ENCODE peak calls at places on chromosomes 4 and X, in four cellular contexts. Y is MM.1S, S is endothelial cell of umbilical vein, F is GM23248. H is an unnamed sample.

GRCh38 chr4:86974481-86975050 is 39.8 kb downstream of the AFF1 start:
- DNase-seq in Y (no peak), S (peak; percentile 64), F (peak; percentile 18), H (peak; percentile 62)

GRCh38 chrX:123184199-123184857 is at the start of gene GRIA3:
- DNase-seq in Y (no peak), S (no peak), F (peak; percentile 62), H (peak; percentile 72)

GRCh38 chrX:46803140-46803539 is 33.7 kb upstream of the RP2 start:
- DNase-seq in Y (no peak), S (no peak), F (peak; percentile 17), H (no peak)

GRCh38 chr4:114393295-114394038 is 205.1 kb upstream of the UGT8 start:
- DNase-seq in Y (no peak), S (no peak), F (no peak), H (no peak)

GRCh38 chrX:31293409-31293808 is 221.6 kb upstream of the FTHL17 start:
- DNase-seq in Y (no peak), S (peak; percentile 13), F (no peak), H (no peak)

GRCh38 chr4:100591156-100591876 is 73.5 kb upstream of the EMCN start:
- DNase-seq in Y (no peak), S (peak; percentile 47), F (no peak), H (no peak)

GRCh38 chr4:57876934-57877554 is 766.9 kb upstream of the IGFBP7 start:
- DNase-seq in Y (no peak), S (no peak), F (no peak), H (no peak)

GRCh38 chrX:43595931-43596330 is 60.2 kb upstream of the MAOA start:
- DNase-seq in Y (no peak), S (no peak), F (no peak), H (peak; percentile 40)

GRCh38 chr4:114598191-114599121 is at the start of gene UGT8:
- DNase-seq in Y (no peak), S (peak; percentile 11), F (peak; percentile 44), H (peak; percentile 45)

GRCh38 chrX:115650916-115651315 is 89.9 kb downstream of the PLS3 start:
- DNase-seq in Y (peak; percentile 60), S (peak; percentile 31), F (peak; percentile 60), H (peak; percentile 80)

GRCh38 chr4:76430519-76431388 is 4.3 kb upstream of the SHROOM3 start:
- DNase-seq in Y (peak; percentile 79), S (peak; percentile 61), F (peak; percentile 63), H (peak; percentile 80)

GRCh38 chr4:23827971-23828680 is 61.7 kb downstream of the PPARGC1A start:
- DNase-seq in Y (no peak), S (no peak), F (no peak), H (no peak)

GRCh38 chr4:125728568-125728967 is 413.8 kb downstream of the FAT4 start:
- DNase-seq in Y (no peak), S (peak; percentile 78), F (peak; percentile 94), H (peak; percentile 86)

GRCh38 chrX:154712781-154713391 is 38.0 kb downstream of the GAB3 start:
- DNase-seq in Y (peak; percentile 65), S (peak; percentile 38), F (peak; percentile 80), H (peak; percentile 56)

GRCh38 chr4:77264826-77265225 is 107.8 kb downstream of the CCNG2 start:
- DNase-seq in Y (no peak), S (no peak), F (peak; percentile 4), H (no peak)

GRCh38 chrX:4179031-4179430 is 465.6 kb upstream of the PRKX start:
- DNase-seq in Y (no peak), S (no peak), F (no peak), H (no peak)

GRCh38 chr4:105088110-105088879 is 58.4 kb upstream of the TET2 start:
- DNase-seq in Y (no peak), S (peak; percentile 74), F (peak; percentile 92), H (peak; percentile 96)

GRCh38 chr4:113311047-113311446 is 261.6 kb downstream of the ANK2 start:
- DNase-seq in Y (no peak), S (no peak), F (no peak), H (no peak)

GRCh38 chr4:13920111-13920875 is 292.8 kb upstream of the BOD1L1 start:
- DNase-seq in Y (no peak), S (no peak), F (peak; percentile 72), H (no peak)

GRCh38 chr4:107006218-107006617 is 29.9 kb downstream of the DKK2 start:
- DNase-seq in Y (peak; percentile 21), S (no peak), F (no peak), H (no peak)

GRCh38 chr4:24912252-24913098 is at the start of gene CCDC149:
- DNase-seq in Y (peak; percentile 62), S (peak; percentile 43), F (peak; percentile 89), H (peak; percentile 87)

GRCh38 chr4:44760142-44760898 is 34.0 kb upstream of the GNPDA2 start:
- DNase-seq in Y (peak; percentile 59), S (peak; percentile 26), F (peak; percentile 62), H (peak; percentile 72)

GRCh38 chr4:4603592-4603991 is 61.7 kb upstream of the STX18 start:
- DNase-seq in Y (no peak), S (no peak), F (no peak), H (no peak)

GRCh38 chrX:2434764-2435163 is 66.0 kb downstream of the DHRSX start:
- DNase-seq in Y (no peak), S (no peak), F (no peak), H (no peak)

GRCh38 chr4:1801286-1801958 is 8.3 kb downstream of the FGFR3 start:
- DNase-seq in Y (no peak), S (no peak), F (no peak), H (no peak)

GRCh38 chr4:171846232-171846631 is 33.0 kb downstream of the GALNTL6 start:
- DNase-seq in Y (peak; percentile 60), S (peak; percentile 55), F (peak; percentile 35), H (peak; percentile 77)

GRCh38 chr4:56762484-56763250 is 58.8 kb downstream of the SPINK2 start:
- DNase-seq in Y (peak; percentile 23), S (no peak), F (no peak), H (no peak)

GRCh38 chrX:586351-586750 is 44.2 kb upstream of the SHOX start:
- DNase-seq in Y (no peak), S (no peak), F (no peak), H (no peak)

GRCh38 chr4:147790412-147790811 is 58.5 kb downstream of the ARHGAP10 start:
- DNase-seq in Y (no peak), S (no peak), F (no peak), H (no peak)

GRCh38 chr4:41877020-41877796 is 58.0 kb upstream of the TMEM33 start:
- DNase-seq in Y (no peak), S (no peak), F (no peak), H (no peak)

GRCh38 chr4:48342559-48342878 is 1.2 kb downstream of the SLAIN2 start:
- DNase-seq in Y (peak; percentile 22), S (peak; percentile 10), F (peak; percentile 35), H (peak; percentile 44)

GRCh38 chr4:184857446-184858121 is 31.8 kb upstream of the ACSL1 start:
- DNase-seq in Y (no peak), S (no peak), F (no peak), H (no peak)

GRCh38 chr4:3483471-3483921 is 20.4 kb downstream of the DOK7 start:
- DNase-seq in Y (no peak), S (no peak), F (peak; percentile 89), H (peak; percentile 51)

GRCh38 chrX:9182041-9182440 is 148.1 kb upstream of the FAM9B start:
- DNase-seq in Y (no peak), S (no peak), F (peak; percentile 46), H (no peak)

GRCh38 chr4:76194325-76194724 is 19.3 kb downstream of the SCARB2 start:
- DNase-seq in Y (no peak), S (peak; percentile 33), F (peak; percentile 96), H (peak; percentile 95)

GRCh38 chrX:50971390-50971789 is 60.9 kb downstream of the BMP15 start:
- DNase-seq in Y (no peak), S (no peak), F (peak; percentile 77), H (peak; percentile 18)
- H3K9ac ChIP-seq in Y (no peak overlapping the region), S (no peak overlapping the region), F (no peak overlapping the region), H (no peak overlapping the region)

DNA sequence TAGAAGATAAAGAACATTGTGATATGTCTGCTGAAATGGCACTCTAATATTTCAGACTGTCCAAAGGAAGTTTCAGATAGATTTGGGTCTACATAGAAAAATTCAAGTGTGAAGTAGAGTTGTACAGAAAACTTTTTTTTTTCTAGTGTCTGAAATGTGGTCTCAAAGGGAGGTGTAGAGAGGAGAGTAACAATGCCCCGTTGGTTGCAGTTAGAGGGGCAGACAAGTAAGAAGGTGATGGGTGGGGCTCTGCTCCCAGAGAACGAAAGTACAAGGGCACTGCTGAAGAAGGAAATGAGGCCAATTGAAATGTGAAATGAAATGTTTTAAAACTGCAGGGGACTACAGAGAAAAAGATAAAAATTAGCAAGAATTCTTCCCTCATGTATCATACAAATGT is 177.8 kb downstream of the BANK1 start:
- DNase-seq in Y (no peak), S (no peak), F (no peak), H (no peak)
- H3K4me3 ChIP-seq in Y (no peak overlapping the region), S (no peak overlapping the region), F (no peak overlapping the region), H (no peak overlapping the region)

GRCh38 chr4:145307763-145308430 is 127.5 kb upstream of the OTUD4 start:
- DNase-seq in Y (no peak), S (no peak), F (peak; percentile 26), H (peak; percentile 44)
- H3K4me1 ChIP-seq in Y (no peaks in the 10 kb centered on the region), S (no peaks in the 10 kb centered on the region), F (no peaks in the 10 kb centered on the region), H (peaks cover 8% of the 10 kb centered on the region)

DNA sequence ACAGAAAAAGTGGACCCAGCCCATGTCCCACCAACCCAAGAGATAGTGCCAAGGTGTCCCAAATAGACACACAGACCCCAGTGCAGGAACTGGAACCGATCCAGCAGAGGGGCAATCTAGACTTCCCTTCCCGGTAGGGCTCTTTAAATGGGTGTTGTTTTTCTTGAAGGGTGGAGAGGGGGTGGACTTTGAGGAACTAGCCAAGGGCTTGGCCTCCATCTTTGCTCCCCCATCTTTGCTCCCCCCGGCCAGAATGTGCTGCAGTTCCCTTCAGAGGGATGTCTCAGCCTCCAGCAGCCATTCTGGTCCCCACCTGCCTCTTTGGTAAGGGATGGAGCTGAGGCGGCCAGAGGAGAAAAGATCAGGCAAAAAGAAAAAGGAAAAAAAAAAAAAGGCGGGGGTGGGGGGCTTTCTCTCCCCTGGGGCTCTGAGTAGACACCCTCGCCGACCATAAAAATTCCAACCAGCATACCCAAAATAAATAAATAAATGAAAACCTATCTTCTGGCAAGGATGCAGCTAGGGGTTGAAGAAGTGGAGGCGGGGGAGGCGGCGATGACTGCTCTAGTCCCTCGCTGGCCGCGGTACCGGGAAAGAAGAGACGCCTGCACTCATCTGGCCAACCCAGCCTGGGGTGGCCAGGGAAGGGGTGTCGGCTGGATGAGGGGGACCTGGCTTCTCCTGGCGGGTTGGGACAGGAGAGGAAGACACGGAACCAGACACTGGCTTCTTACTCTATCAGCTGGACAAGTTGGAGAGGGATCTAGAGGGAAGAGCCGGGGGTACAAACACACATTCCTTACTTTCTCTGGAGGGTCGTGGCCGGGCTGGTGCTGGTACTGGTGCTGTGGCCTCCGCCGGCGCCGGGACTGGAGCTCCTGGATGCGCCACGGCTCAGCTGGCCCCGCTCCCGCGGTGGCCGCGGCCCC is 38.5 kb upstream of the IQSEC2 start:
- DNase-seq in Y (no peak), S (no peak), F (peak; percentile 58), H (peak; percentile 28)
- H3K9ac ChIP-seq in Y (no peak overlapping the region), S (no peak overlapping the region), F (peak overlapping the region; percentile 56), H (peak overlapping the region; percentile 69)

DNA sequence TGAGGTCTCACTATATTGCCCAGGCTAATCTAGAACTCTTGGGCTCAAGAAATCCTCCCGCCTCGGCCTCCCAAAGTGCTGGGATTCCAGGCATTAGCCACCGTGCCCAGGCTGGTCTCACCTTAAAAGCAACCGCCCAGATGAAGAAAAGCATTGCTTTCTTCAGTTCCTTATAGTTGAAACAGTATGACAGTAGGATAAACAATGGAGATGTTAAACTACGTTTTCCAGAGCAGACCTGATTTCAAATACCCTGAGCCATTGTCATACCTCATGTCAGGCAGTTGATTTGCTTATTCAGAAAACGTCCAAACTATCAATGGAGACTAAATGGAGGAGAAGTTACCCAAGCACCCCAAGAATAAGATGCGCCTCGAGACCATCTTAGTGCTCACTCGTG is 26.3 kb upstream of the TMEM131L start:
- DNase-seq in Y (no peak), S (no peak), F (no peak), H (no peak)
- H3K4me3 ChIP-seq in Y (no peak overlapping the region), S (no peak overlapping the region), F (no peak overlapping the region), H (no peak overlapping the region)

GRCh38 chr4:38117614-38118013 is 157.4 kb downstream of the PTTG2 start:
- DNase-seq in Y (no peak), S (no peak), F (no peak), H (no peak)
- H3K4me1 ChIP-seq in Y (peaks cover 31% of the 10 kb centered on the region), S (no peaks in the 10 kb centered on the region), F (peaks cover 26% of the 10 kb centered on the region), H (peaks cover 25% of the 10 kb centered on the region)